ENCODE peak calls at places on chromosomes 3 and 15, in six cellular contexts. G is KBM-7, P is cardiac fibroblast, W is posterior vena cava, U is GM13977, Q is dorsolateral prefrontal cortex. Y is an unnamed sample.

GRCh38 chr15:31480356-31481058 is 153.9 kb downstream of the KLF13 start:
- DNase-seq in G (no peak), P (no peak), W (no peak), U (no peak), Q (no peak), Y (no peak)

GRCh38 chr3:147299656-147300055 is 106.7 kb downstream of the ZIC4 start:
- DNase-seq in G (no peak), P (peak), W (no peak), U (no peak), Q (no peak), Y (no peak)

GRCh38 chr15:39359736-39360135 is 221.1 kb upstream of the THBS1 start:
- DNase-seq in G (no peak), P (no peak), W (no peak), U (no peak), Q (no peak), Y (no peak)

GRCh38 chr3:120144267-120144666 is 50.0 kb upstream of the GSK3B start:
- DNase-seq in G (no peak), P (peak), W (no peak), U (no peak), Q (no peak), Y (no peak)

GRCh38 chr3:62653806-62654205 is 221.4 kb downstream of the CADPS start:
- DNase-seq in G (no peak), P (no peak), W (no peak), U (no peak), Q (no peak), Y (no peak)

GRCh38 chr15:96504371-96504770 is 173.9 kb downstream of the NR2F2 start:
- DNase-seq in G (no peak), P (no peak), W (no peak), U (no peak), Q (no peak), Y (no peak)

GRCh38 chr3:12959838-12960378 is 113.3 kb downstream of the IQSEC1 start:
- DNase-seq in G (peak), P (no peak), W (no peak), U (no peak), Q (no peak), Y (no peak)

GRCh38 chr3:38205472-38205805 is 40.1 kb downstream of the OXSR1 start:
- DNase-seq in G (no peak), P (no peak), W (no peak), U (no peak), Q (no peak), Y (no peak)

GRCh38 chr3:123083446-123084124 is 16.8 kb downstream of the PDIA5 start:
- DNase-seq in G (no peak), P (peak), W (no peak), U (no peak), Q (no peak), Y (no peak)

GRCh38 chr15:78065284-78065872 is 12.1 kb downstream of the TBC1D2B start:
- DNase-seq in G (peak), P (peak), W (peak), U (no peak), Q (peak), Y (no peak)

GRCh38 chr3:73073091-73073707 is 11.7 kb downstream of the EBLN2 start:
- DNase-seq in G (no peak), P (peak), W (no peak), U (no peak), Q (no peak), Y (no peak)

GRCh38 chr3:119637679-119638525 is 22.5 kb downstream of the POPDC2 start:
- DNase-seq in G (peak), P (peak), W (no peak), U (no peak), Q (no peak), Y (no peak)

GRCh38 chr15:91422704-91423254 is 322.7 kb downstream of the SV2B start:
- DNase-seq in G (no peak), P (no peak), W (no peak), U (no peak), Q (no peak), Y (no peak)

GRCh38 chr3:157428957-157429356 is 7.7 kb upstream of the PTX3 start:
- DNase-seq in G (no peak), P (no peak), W (no peak), U (no peak), Q (no peak), Y (no peak)